ENCODE peak calls at places on chromosomes 12 and 14, in six cellular contexts. U is A549, Q is BE2C, R is pancreas, Y is tibial nerve, I is HAP-1. O is an unnamed sample. For H3K4me1, the result is how much of the 10 kb centered on the place peaks cover.

GRCh38 chr12:48197549-48197966 is 5.5 kb downstream of the OR10AD1 start:
- DNase-seq in U (peak), Q (peak), R (no peak), Y (peak), I (no peak), O (no peak)

GRCh38 chr12:81086342-81086741 is 8.5 kb downstream of the ACSS3 start:
- DNase-seq in U (no peak), Q (no peak), R (no peak), Y (no peak), I (no peak), O (no peak)

GRCh38 chr14:68703093-68703492 is 89.8 kb downstream of the ZFP36L1 start:
- DNase-seq in U (peak), Q (no peak), R (no peak), Y (no peak), I (no peak), O (peak)

GRCh38 chr12:113689047-113689610 is 217.5 kb upstream of the LHX5 start:
- DNase-seq in U (no peak), Q (no peak), R (no peak), Y (no peak), I (no peak), O (no peak)

GRCh38 chr14:80705241-80705980 is 236.1 kb downstream of the CEP128 start:
- DNase-seq in U (no peak), Q (no peak), R (no peak), Y (no peak), I (no peak), O (no peak)

GRCh38 chr12:124537525-124538193 is 29.8 kb downstream of the NCOR2 start:
- DNase-seq in U (no peak), Q (no peak), R (no peak), Y (no peak), I (no peak), O (no peak)

GRCh38 chr12:28963554-28963953 is 185.5 kb upstream of the FAR2 start:
- DNase-seq in U (no peak), Q (no peak), R (no peak), Y (no peak), I (peak), O (peak)

GRCh38 chr12:65532744-65533143 is 254.3 kb downstream of the MSRB3 start:
- DNase-seq in U (no peak), Q (no peak), R (no peak), Y (no peak), I (no peak), O (peak)

GRCh38 chr14:20501346-20501745 is 4.0 kb upstream of the RNASE10 start:
- DNase-seq in U (no peak), Q (no peak), R (no peak), Y (no peak), I (no peak), O (peak)

GRCh38 chr14:23137221-23138172 is 18.4 kb upstream of the CEBPE start:
- DNase-seq in U (no peak), Q (no peak), R (no peak), Y (no peak), I (no peak), O (no peak)

GRCh38 chr12:32688786-32689185 is 9.7 kb downstream of the DNM1L start:
- DNase-seq in U (no peak), Q (no peak), R (no peak), Y (no peak), I (no peak), O (no peak)

GRCh38 chr14:59961518-59962062 is 41.6 kb downstream of the LRRC9 start:
- DNase-seq in U (no peak), Q (no peak), R (no peak), Y (no peak), I (no peak), O (no peak)

GRCh38 chr12:123037791-123038190 is 57.3 kb downstream of the ARL6IP4 start:
- DNase-seq in U (no peak), Q (no peak), R (peak), Y (no peak), I (no peak), O (no peak)

GRCh38 chr14:66944872-66945271 is 244.4 kb upstream of the GARIN2 start:
- DNase-seq in U (no peak), Q (no peak), R (no peak), Y (no peak), I (no peak), O (peak)

GRCh38 chr14:77407158-77407557 is 16.2 kb downstream of the NOXRED1 start:
- DNase-seq in U (no peak), Q (no peak), R (no peak), Y (no peak), I (no peak), O (no peak)

DNA sequence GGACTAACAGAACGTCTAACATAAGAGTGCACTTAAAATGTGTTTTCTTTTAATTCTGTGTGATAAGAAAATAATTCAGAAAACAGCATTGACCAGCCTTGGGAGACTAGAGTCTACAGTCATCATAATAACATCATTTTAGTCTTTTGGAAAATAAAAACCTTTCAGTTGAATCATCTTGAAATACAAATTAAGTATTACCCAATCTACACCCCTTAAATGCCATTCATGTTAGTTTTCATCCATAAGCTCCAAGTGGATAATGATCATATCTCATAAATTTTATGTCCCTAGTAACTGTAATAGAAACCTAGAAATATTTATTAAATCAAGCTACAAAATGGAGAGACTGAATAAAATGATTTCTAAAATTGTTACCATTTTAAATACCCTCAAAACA is 32.4 kb downstream of the EPS8 start:
- DNase-seq in U (no peak), Q (no peak), R (no peak), Y (no peak), I (no peak), O (peak)
- H3K4me1 ChIP-seq in U (under half), Q (under half), R (under half), Y (under half), I (under half), O (under half)

DNA sequence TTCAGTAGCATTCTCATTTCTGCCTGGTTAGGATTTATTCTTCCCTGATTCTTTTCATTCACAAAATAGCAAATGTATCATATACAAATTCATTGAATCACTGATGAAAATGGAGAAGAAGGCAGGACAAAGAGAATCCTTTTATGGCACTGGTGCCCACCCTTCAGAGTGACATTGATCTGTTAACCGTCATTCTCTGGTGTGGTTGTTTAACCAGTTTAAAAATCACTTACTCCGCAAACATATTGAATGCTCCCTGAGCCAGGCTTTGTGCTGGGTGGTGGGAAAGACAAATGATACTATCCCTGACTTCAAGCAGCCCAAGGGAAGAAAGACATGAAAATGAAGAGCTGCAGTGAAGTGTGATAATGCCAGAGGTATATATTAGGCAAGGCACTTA is 187.5 kb upstream of the SLC38A2 start:
- DNase-seq in U (no peak), Q (no peak), R (no peak), Y (no peak), I (no peak), O (no peak)
- H3K4me1 ChIP-seq in U (half or more), Q (under half), R (under half), Y (under half), I (under half), O (under half)

DNA sequence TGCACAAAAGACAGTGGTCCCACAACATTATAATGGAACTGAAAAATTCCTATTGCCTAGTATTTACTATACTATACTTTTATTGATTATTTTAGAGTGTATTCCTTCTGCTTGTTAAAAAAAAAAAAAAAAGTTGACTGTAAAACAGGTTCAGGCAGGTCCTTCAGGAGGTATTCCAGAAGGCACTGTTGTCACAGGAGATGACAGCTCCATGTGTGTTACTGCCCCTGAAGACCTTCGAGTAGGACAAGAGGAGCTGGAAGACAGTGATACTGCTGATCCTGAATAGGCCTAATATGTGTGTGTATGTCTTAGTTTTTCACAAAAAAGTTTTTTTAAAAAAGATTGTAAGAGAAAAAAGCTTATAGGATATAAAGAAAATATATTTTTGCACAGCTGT is 12.3 kb downstream of the UBE2N start:
- DNase-seq in U (no peak), Q (no peak), R (no peak), Y (no peak), I (no peak), O (no peak)
- H3K4me1 ChIP-seq in U (under half), Q (under half), R (under half), Y (under half), I (under half), O (under half)

DNA sequence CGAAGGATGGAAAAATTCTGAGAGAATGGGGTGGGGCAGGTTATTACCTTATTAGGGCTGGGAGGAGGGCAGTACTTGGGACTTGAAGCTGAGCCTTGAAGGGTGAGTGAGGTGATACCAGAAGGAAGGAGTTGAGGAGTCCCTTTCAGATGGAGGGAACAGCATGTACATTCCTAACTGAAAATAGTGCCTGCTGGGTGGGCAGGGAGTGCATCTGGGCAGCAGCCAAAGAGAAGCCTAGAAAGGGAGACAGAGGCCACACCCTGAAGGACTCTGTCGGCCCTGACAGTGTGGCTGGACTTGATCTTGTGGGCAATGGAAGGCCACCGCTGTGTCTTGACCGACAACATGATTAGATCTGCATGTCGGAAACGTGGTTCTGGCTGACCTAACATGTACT is 147.6 kb downstream of the NDUFA12 start:
- DNase-seq in U (no peak), Q (no peak), R (no peak), Y (no peak), I (no peak), O (no peak)
- H3K4me1 ChIP-seq in U (under half), Q (under half), R (under half), Y (under half), I (under half), O (under half)

DNA sequence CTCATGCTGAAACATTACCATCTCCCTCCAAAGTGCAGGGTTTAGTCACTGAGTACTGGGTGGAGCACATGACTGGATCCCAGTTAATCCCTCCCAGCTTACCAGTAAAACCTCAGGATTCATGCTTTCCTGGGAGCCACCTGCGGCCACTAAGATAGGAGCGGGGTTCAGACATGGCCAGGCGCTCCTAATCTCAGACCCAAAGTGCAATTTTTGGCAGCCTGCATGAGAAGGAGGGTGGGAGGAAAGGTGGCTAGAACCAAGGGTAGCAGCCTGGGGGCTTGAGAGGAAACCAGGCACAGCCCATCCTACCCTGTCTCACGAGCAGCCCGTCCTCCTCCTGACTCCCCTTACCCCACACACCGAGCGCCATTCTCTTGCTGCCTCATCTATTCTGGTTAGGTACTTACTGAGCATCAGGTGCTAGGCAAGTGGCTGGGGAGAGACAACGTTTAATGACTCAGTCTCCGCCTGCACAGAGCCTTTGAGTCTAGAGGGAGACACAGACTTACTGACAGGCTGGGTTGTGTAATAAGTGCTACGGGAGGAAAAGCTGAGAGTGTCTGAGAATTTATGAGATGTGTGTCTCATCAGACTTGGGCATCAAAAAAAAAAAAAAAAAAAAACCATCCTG is 9.9 kb downstream of the GPRC5A start:
- DNase-seq in U (peak), Q (no peak), R (no peak), Y (peak), I (no peak), O (peak)
- H3K4me1 ChIP-seq in U (half or more), Q (under half), R (under half), Y (under half), I (under half), O (under half)